ENCODE peak calls at places on chromosomes 4 and X, in ten cellular contexts. I is stimulated activated CD4-positive, alpha-beta T cell treated with anti-CD3 and anti-CD28 coated beads, Interleukin-4, amount 100 ng/mL, for 24 hours; E is posterior cingulate gyrus; F is astrocyte of the hippocampus; V is IMR-90; C is NCI-H774; U is heart left ventricle; D is EL; P is activated CD4-positive, alpha-beta T cell treated with anti-CD3 and anti-CD28 coated beads for 48 hours; Q is stomach. S is an unnamed sample.

GRCh38 chr4:184647391-184648101 is 1.7 kb downstream of the CASP3 start:
- DNase-seq in I (no peak), E (no peak), F (peak), V (peak), C (no peak), U (no peak), D (peak), P (no peak), Q (no peak), S (no peak)

GRCh38 chr4:145956288-145956890 is 17.8 kb upstream of the ZNF827 start:
- DNase-seq in I (peak), E (no peak), F (peak), V (peak), C (no peak), U (peak), D (peak), P (peak), Q (no peak), S (peak)

GRCh38 chr4:107692197-107692596 is 27.8 kb downstream of the PAPSS1 start:
- DNase-seq in I (no peak), E (no peak), F (no peak), V (no peak), C (no peak), U (no peak), D (no peak), P (no peak), Q (no peak), S (no peak)

GRCh38 chr4:177479063-177479462 is 36.8 kb upstream of the AGA start:
- DNase-seq in I (no peak), E (no peak), F (no peak), V (peak), C (no peak), U (no peak), D (no peak), P (no peak), Q (no peak), S (no peak)

GRCh38 chr4:101790521-101791188 is at the start of gene BANK1:
- DNase-seq in I (no peak), E (peak), F (peak), V (peak), C (no peak), U (peak), D (peak), P (peak), Q (peak), S (peak)

GRCh38 chr4:96260071-96260682 is 420.3 kb downstream of the PDHA2 start:
- DNase-seq in I (no peak), E (no peak), F (no peak), V (no peak), C (no peak), U (no peak), D (no peak), P (no peak), Q (no peak), S (no peak)

GRCh38 chrX:40149286-40150175 is 51.8 kb upstream of the BCOR start:
- DNase-seq in I (no peak), E (no peak), F (no peak), V (no peak), C (no peak), U (no peak), D (no peak), P (no peak), Q (no peak), S (no peak)

GRCh38 chrX:129496625-129497024 is 26.7 kb downstream of the SMARCA1 start:
- DNase-seq in I (no peak), E (no peak), F (no peak), V (peak), C (no peak), U (no peak), D (peak), P (no peak), Q (no peak), S (no peak)

GRCh38 chrX:39755152-39756032 is 342.4 kb downstream of the BCOR start:
- DNase-seq in I (no peak), E (peak), F (peak), V (peak), C (no peak), U (peak), D (peak), P (no peak), Q (peak), S (no peak)

S was measured in activated CD4-positive, alpha-beta memory T cell treated with anti-CD3 and anti-CD28 coated beads for 36 hours.